ENCODE peak calls at places on chromosomes 11 and 22, in five cellular contexts. X is K562, Y is HepG2, V is H1, P is GM12878. K is an unnamed sample.
A peak's percentile ranks its signal among the peaks of the same experiment; 100 is the strongest.

GRCh38 chr11:95050595-95051202 is 1.5 kb downstream of the KDM4F start:
- DNase-seq in X (no peak), Y (no peak), V (no peak), P (no peak), K (no peak)

GRCh38 chr22:30643055-30643875 is 7.7 kb downstream of the SLC35E4 start:
- DNase-seq in X (no peak), Y (no peak), V (no peak), P (no peak), K (no peak)

GRCh38 chr11:13042873-13043338 is 33.8 kb downstream of the RASSF10 start:
- DNase-seq in X (no peak), Y (peak; percentile 71), V (no peak), P (no peak), K (no peak)

GRCh38 chr11:117808768-117809167 is 11.8 kb upstream of the DSCAML1 start:
- DNase-seq in X (peak; percentile 25), Y (no peak), V (no peak), P (no peak), K (no peak)

GRCh38 chr11:107999759-108000455 is 8.8 kb upstream of the CUL5 start:
- DNase-seq in X (peak; percentile 84), Y (peak; percentile 72), V (peak; percentile 59), P (peak; percentile 11), K (peak; percentile 74)

GRCh38 chr11:126637800-126638175 is 282.3 kb downstream of the ST3GAL4 start:
- DNase-seq in X (no peak), Y (no peak), V (no peak), P (no peak), K (no peak)

GRCh38 chr22:49582671-49583070 is 245.0 kb downstream of the BRD1 start:
- DNase-seq in X (no peak), Y (no peak), V (no peak), P (no peak), K (no peak)

GRCh38 chr11:120324932-120325810 is at the start of gene TLCD5:
- DNase-seq in X (peak; percentile 60), Y (peak; percentile 53), V (peak; percentile 70), P (no peak), K (peak; percentile 54)

GRCh38 chr11:102420547-102420946 is 32.0 kb downstream of the TMEM123 start:
- DNase-seq in X (no peak), Y (no peak), V (no peak), P (peak; percentile 40), K (no peak)
- H3K9ac ChIP-seq in X (no peak overlapping the region), Y (no peak overlapping the region), V (no peak overlapping the region), P (no peak overlapping the region), K (no peak overlapping the region)

GRCh38 chr11:73446766-73447165 is 70.6 kb downstream of the RELT start:
- DNase-seq in X (no peak), Y (no peak), V (no peak), P (no peak), K (no peak)
- TF ChIP-seq SP1 in X (no peak), Y (no peak), V (no peak), P (no peak), K (no peak)

DNA sequence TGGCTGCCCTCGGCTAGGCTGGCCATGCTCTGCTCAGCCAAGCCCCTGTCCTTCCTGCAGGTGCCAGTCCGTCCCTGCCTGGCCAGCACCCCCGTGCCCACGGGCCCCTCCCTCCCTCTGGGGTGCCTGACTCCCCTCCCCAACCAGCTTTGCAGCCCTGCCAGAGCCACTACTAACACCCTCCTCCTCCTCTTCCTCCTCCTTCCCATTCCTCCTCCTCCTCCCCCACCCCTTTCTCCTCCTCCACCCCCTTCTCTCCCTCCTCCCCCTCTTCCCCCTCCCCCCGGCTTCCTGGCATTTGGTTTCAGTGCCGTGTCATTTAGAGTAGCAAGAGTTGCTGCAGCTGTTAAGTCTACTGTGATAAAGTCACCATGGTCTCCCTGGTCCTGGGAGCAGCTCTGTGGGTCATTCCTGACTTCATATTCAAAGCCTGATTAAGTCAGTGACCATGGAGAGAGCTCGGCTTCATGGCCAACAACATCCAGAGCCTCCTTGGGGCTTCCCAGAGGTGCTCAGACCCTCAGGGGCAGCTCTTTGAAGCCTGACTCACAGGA is 78.5 kb downstream of the PIWIL3 start:
- DNase-seq in X (peak; percentile 30), Y (no peak), V (no peak), P (no peak), K (no peak)
- H3K9ac ChIP-seq in X (no peak overlapping the region), Y (no peak overlapping the region), V (no peak overlapping the region), P (no peak overlapping the region), K (no peak overlapping the region)

GRCh38 chr11:130892847-130893246 is 23.4 kb downstream of the SNX19 start:
- DNase-seq in X (no peak), Y (no peak), V (no peak), P (no peak), K (no peak)
- TF ChIP-seq SP1 in X (no peak), Y (no peak), V (no peak), P (no peak), K (no peak)

DNA sequence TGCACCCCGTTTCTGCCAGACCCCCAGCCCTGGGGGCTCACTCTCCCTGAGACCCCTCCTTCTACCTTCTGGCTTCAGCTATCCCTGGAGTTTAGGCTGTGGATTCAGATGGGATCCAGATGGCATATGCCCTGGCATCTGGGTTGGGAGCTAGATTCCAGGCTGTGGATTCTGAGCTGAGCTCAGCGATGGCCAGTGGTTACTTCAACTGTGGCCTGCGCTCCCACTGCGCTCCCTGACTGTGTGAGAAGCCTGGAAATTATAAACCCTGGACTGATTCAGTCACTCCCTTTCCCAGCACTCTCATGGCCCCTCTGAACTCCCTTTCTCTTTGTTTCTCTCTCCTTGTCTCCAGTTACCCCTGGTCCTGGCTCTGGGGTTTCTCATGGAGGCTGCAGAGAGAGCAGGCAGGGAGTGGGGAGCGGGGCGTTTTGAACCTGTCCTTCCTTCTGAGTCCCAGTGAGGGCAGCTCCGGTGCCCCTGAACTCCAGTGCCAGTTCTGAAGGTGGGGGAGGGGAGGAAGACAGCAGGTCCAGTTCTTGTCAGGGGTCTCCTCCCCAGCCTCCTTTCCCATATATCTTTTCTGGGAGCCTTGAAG is 4.8 kb downstream of the ARHGEF17 start:
- DNase-seq in X (no peak), Y (no peak), V (no peak), P (no peak), K (no peak)
- H3K9ac ChIP-seq in X (no peak overlapping the region), Y (peak overlapping the region; percentile 60), V (no peak overlapping the region), P (peak overlapping the region; percentile 40), K (no peak overlapping the region)

DNA sequence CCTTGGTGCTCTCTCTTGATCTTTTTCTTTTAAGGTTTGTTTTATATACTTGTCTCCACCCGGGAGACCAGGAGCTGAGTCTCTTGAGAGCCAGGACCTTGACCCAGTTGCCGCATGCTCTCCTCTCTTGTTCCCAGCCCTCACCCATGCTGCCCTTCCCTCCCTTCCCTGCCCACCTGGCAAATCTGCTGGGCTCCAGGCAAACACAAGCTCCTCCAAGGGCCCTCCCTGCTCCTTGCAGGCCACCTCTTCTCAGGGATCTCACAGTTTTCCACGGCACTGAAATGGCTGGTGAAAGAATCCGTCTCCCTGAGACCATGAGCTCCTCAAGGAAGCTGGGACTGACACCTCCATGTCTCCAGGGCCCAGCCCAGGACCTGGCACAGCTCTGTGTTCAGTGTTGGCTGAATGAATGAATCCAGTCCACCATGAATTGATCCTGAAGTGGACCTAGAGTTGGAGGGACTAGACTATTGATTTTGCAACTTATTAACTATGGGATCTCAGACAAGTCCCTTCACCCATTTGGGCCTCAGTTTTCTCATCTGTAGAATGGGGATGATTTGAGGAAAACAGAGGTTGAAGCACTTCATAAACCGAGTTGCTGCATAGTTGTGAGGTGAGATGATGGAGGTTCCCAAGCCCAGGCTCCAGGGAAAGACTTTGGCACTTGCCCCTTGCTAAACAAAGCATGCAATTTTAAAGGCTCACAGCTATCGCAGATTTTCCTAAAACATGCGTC is 25.1 kb upstream of the FBLN1 start:
- DNase-seq in X (no peak), Y (no peak), V (no peak), P (no peak), K (no peak)
- TF ChIP-seq SP1 in X (no peak), Y (no peak), V (no peak), P (no peak), K (no peak)

DNA sequence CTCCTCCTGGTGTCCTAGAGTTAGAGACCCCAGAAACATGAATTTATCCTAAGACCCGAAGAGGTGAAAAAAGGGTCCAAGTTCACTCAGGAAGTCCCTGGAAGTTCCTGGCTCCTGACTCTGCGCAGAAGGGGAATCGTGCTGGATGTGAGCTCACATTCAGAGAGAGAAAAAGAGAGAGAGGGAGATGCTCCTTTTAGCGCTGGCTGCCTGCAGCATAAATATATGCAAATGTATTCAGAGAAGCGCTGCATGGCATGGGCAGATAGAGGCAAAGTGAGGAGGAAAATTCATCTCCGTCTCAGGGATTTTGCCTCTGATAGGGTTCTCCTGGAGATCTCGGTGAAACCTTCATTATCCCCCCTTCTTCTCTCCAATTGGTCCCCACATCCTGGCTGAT is 517.2 kb downstream of the MN1 start:
- DNase-seq in X (no peak), Y (no peak), V (no peak), P (no peak), K (no peak)
- H3K9ac ChIP-seq in X (no peak overlapping the region), Y (no peak overlapping the region), V (no peak overlapping the region), P (no peak overlapping the region), K (no peak overlapping the region)

K was measured in HCT116.